ENCODE peak calls at places on chromosome 17, in five cellular contexts. One of them, this sample, is unnamed.

GRCh38 chr17:1762233-1762905 is 509 bp downstream of the SERPINF1 start:
- DNase-seq in H9: no peak
- DNase-seq in body of pancreas: no peak
- DNase-seq in lower lobe of right lung: no peak
- DNase-seq in HFFc6: no peak
- DNase-seq in this sample: no peak

GRCh38 chr17:45367216-45367615 is 50.4 kb upstream of the MAP3K14 start:
- DNase-seq in H9: peak
- DNase-seq in body of pancreas: no peak
- DNase-seq in lower lobe of right lung: no peak
- DNase-seq in HFFc6: no peak
- DNase-seq in this sample: no peak

GRCh38 chr17:70102531-70102930 is 27.5 kb downstream of the KCNJ16 start:
- DNase-seq in H9: no peak
- DNase-seq in body of pancreas: no peak
- DNase-seq in lower lobe of right lung: no peak
- DNase-seq in HFFc6: no peak
- DNase-seq in this sample: no peak

GRCh38 chr17:82985973-82986372 is 93.4 kb upstream of the METRNL start:
- DNase-seq in H9: peak
- DNase-seq in body of pancreas: peak
- DNase-seq in lower lobe of right lung: peak
- DNase-seq in HFFc6: no peak
- DNase-seq in this sample: no peak

GRCh38 chr17:54899721-54900456 is 763 bp upstream of the TOM1L1 start:
- DNase-seq in H9: peak
- DNase-seq in body of pancreas: no peak
- DNase-seq in lower lobe of right lung: no peak
- DNase-seq in HFFc6: no peak
- DNase-seq in this sample: no peak

GRCh38 chr17:20053343-20053964 is 44.3 kb downstream of the SPECC1 start:
- DNase-seq in H9: no peak
- DNase-seq in body of pancreas: no peak
- DNase-seq in lower lobe of right lung: no peak
- DNase-seq in HFFc6: no peak
- DNase-seq in this sample: no peak

GRCh38 chr17:17139972-17140589 is 66.1 kb downstream of the PLD6 start:
- DNase-seq in H9: peak
- DNase-seq in body of pancreas: no peak
- DNase-seq in lower lobe of right lung: no peak
- DNase-seq in HFFc6: no peak
- DNase-seq in this sample: no peak

GRCh38 chr17:15442316-15443185 is 24.9 kb downstream of the CDRT4 start:
- DNase-seq in H9: no peak
- DNase-seq in body of pancreas: no peak
- DNase-seq in lower lobe of right lung: no peak
- DNase-seq in HFFc6: no peak
- DNase-seq in this sample: no peak

GRCh38 chr17:50836826-50837225 is 1.4 kb downstream of the WFIKKN2 start:
- DNase-seq in H9: peak
- DNase-seq in body of pancreas: no peak
- DNase-seq in lower lobe of right lung: no peak
- DNase-seq in HFFc6: no peak
- DNase-seq in this sample: no peak

GRCh38 chr17:16886655-16887322 is 85.1 kb downstream of the TNFRSF13B start:
- DNase-seq in H9: no peak
- DNase-seq in body of pancreas: no peak
- DNase-seq in lower lobe of right lung: no peak
- DNase-seq in HFFc6: no peak
- DNase-seq in this sample: no peak

GRCh38 chr17:55717432-55717831 is 5.2 kb downstream of the TMEM100 start:
- DNase-seq in H9: no peak
- DNase-seq in body of pancreas: no peak
- DNase-seq in lower lobe of right lung: no peak
- DNase-seq in HFFc6: no peak
- DNase-seq in this sample: no peak

GRCh38 chr17:37176683-37177082 is 199.1 kb upstream of the C17orf78 start:
- DNase-seq in H9: no peak
- DNase-seq in body of pancreas: no peak
- DNase-seq in lower lobe of right lung: no peak
- DNase-seq in HFFc6: peak
- DNase-seq in this sample: no peak

GRCh38 chr17:8954339-8954738 is 11.2 kb downstream of the PIK3R5 start:
- DNase-seq in H9: peak
- DNase-seq in body of pancreas: no peak
- DNase-seq in lower lobe of right lung: peak
- DNase-seq in HFFc6: no peak
- DNase-seq in this sample: no peak

GRCh38 chr17:81832608-81833159 is 407 bp downstream of the MCRIP1 start:
- DNase-seq in H9: no peak
- DNase-seq in body of pancreas: no peak
- DNase-seq in lower lobe of right lung: peak
- DNase-seq in HFFc6: peak
- DNase-seq in this sample: no peak

GRCh38 chr17:42675984-42676423 is 790 bp downstream of the PLEKHH3 start:
- DNase-seq in H9: peak
- DNase-seq in body of pancreas: peak
- DNase-seq in lower lobe of right lung: peak
- DNase-seq in HFFc6: peak
- DNase-seq in this sample: no peak

GRCh38 chr17:5826384-5826783 is 242.1 kb upstream of the NLRP1 start:
- DNase-seq in H9: no peak
- DNase-seq in body of pancreas: no peak
- DNase-seq in lower lobe of right lung: no peak
- DNase-seq in HFFc6: peak
- DNase-seq in this sample: no peak

GRCh38 chr17:7951143-7951792 is 19.3 kb downstream of the CNTROB start:
- DNase-seq in H9: no peak
- DNase-seq in body of pancreas: no peak
- DNase-seq in lower lobe of right lung: no peak
- DNase-seq in HFFc6: no peak
- DNase-seq in this sample: no peak

GRCh38 chr17:82358467-82359350 is at the start of gene TEX19:
- DNase-seq in H9: peak
- DNase-seq in body of pancreas: no peak
- DNase-seq in lower lobe of right lung: no peak
- DNase-seq in HFFc6: no peak
- DNase-seq in this sample: no peak

GRCh38 chr17:14871921-14872320 is 393.2 kb downstream of the PMP22 start:
- DNase-seq in H9: no peak
- DNase-seq in body of pancreas: no peak
- DNase-seq in lower lobe of right lung: no peak
- DNase-seq in HFFc6: no peak
- DNase-seq in this sample: no peak

GRCh38 chr17:76370261-76370993 is 14.0 kb upstream of the SPHK1 start:
- DNase-seq in H9: no peak
- DNase-seq in body of pancreas: peak
- DNase-seq in lower lobe of right lung: peak
- DNase-seq in HFFc6: peak
- DNase-seq in this sample: peak

GRCh38 chr17:35780876-35781409 is 14.5 kb downstream of the MMP28 start:
- DNase-seq in H9: no peak
- DNase-seq in body of pancreas: no peak
- DNase-seq in lower lobe of right lung: no peak
- DNase-seq in HFFc6: no peak
- DNase-seq in this sample: no peak

GRCh38 chr17:73341350-73342056 is 29.7 kb upstream of the CDC42EP4 start:
- DNase-seq in H9: no peak
- DNase-seq in body of pancreas: no peak
- DNase-seq in lower lobe of right lung: no peak
- DNase-seq in HFFc6: no peak
- DNase-seq in this sample: no peak

GRCh38 chr17:36722903-36723263 is 121.5 kb downstream of the MRM1 start:
- DNase-seq in H9: no peak
- DNase-seq in body of pancreas: no peak
- DNase-seq in lower lobe of right lung: no peak
- DNase-seq in HFFc6: no peak
- DNase-seq in this sample: no peak

GRCh38 chr17:70774339-70775110 is 605.2 kb downstream of the KCNJ2 start:
- DNase-seq in H9: no peak
- DNase-seq in body of pancreas: no peak
- DNase-seq in lower lobe of right lung: no peak
- DNase-seq in HFFc6: no peak
- DNase-seq in this sample: no peak

GRCh38 chr17:78972507-78973105 is 7.1 kb downstream of the LGALS3BP start:
- DNase-seq in H9: no peak
- DNase-seq in body of pancreas: no peak
- DNase-seq in lower lobe of right lung: no peak
- DNase-seq in HFFc6: no peak
- DNase-seq in this sample: no peak
- TF ChIP-seq CTCF in H9: no peak
- TF ChIP-seq CTCF in body of pancreas: no peak
- TF ChIP-seq CTCF in lower lobe of right lung: no peak
- TF ChIP-seq CTCF in HFFc6: peak
- TF ChIP-seq CTCF in this sample: no peak

GRCh38 chr17:30232822-30233427 is 2.6 kb downstream of the SLC6A4 start:
- DNase-seq in H9: peak
- DNase-seq in body of pancreas: no peak
- DNase-seq in lower lobe of right lung: no peak
- DNase-seq in HFFc6: no peak
- DNase-seq in this sample: no peak
- TF ChIP-seq CTCF in H9: no peak
- TF ChIP-seq CTCF in body of pancreas: no peak
- TF ChIP-seq CTCF in lower lobe of right lung: no peak
- TF ChIP-seq CTCF in HFFc6: no peak
- TF ChIP-seq CTCF in this sample: no peak

GRCh38 chr17:29292071-29292991 is 1.6 kb downstream of the NUFIP2 start:
- DNase-seq in H9: peak
- DNase-seq in body of pancreas: peak
- DNase-seq in lower lobe of right lung: peak
- DNase-seq in HFFc6: no peak
- DNase-seq in this sample: no peak

GRCh38 chr17:29292992-29293889 is 707 bp downstream of the NUFIP2 start:
- DNase-seq in H9: peak
- DNase-seq in body of pancreas: peak
- DNase-seq in lower lobe of right lung: peak
- DNase-seq in HFFc6: peak
- DNase-seq in this sample: no peak

GRCh38 chr17:29293890-29294579 is at the start of gene NUFIP2:
- DNase-seq in H9: peak
- DNase-seq in body of pancreas: peak
- DNase-seq in lower lobe of right lung: peak
- DNase-seq in HFFc6: peak
- DNase-seq in this sample: peak

GRCh38 chr17:29294580-29294900 is 592 bp upstream of the NUFIP2 start:
- DNase-seq in H9: no peak
- DNase-seq in body of pancreas: no peak
- DNase-seq in lower lobe of right lung: no peak
- DNase-seq in HFFc6: no peak
- DNase-seq in this sample: no peak

DNA sequence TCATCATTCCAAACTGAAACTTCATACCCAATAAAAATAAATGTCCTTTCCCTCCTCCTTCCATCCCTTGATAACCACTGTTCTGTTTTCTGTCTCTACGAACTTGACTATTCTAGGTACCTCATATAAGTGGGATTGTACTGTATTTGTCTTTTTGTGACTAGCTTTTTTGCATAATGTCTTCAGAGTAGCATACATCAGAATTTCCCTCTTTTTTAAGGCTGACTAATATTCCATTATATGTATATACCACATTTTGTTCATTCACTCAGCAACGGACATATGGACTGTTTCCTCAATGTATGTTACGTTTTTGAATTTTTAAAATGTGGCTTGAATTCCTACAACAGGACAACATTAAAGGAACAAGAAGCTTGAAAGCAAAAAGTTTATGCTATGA is 1.5 kb upstream of the NUFIP2 start:
- DNase-seq in H9: no peak
- DNase-seq in body of pancreas: no peak
- DNase-seq in lower lobe of right lung: no peak
- DNase-seq in HFFc6: no peak
- DNase-seq in this sample: no peak
- TF ChIP-seq CTCF in H9: no peak
- TF ChIP-seq CTCF in body of pancreas: no peak
- TF ChIP-seq CTCF in lower lobe of right lung: no peak
- TF ChIP-seq CTCF in HFFc6: no peak
- TF ChIP-seq CTCF in this sample: no peak

DNA sequence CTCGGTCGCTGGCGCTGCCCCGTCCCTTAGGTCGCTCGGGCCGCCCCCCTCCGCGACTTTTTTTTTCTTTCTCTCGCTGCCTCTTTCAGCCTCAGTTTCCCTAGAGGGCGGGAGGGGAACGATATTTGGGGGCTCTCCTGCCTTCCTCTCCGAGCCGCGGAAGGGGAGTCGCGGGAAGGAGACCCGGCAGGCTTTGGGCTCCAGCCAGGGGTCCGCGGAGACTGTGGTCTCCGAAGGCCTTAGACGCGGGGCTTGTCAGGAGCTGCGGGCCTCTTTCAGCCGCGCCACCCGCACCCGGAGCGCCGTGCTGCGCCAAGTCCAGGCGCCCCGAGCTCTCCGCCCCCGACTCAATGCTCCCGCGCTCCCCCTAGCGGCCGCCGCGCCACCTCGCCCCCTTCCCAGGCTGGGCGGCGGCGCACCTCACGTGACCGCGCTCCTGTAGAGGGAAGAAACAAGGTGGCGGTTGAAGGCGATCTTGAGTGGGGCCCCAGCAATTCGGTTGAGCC is at the start of gene LRRC37B:
- DNase-seq in H9: peak
- DNase-seq in body of pancreas: peak
- DNase-seq in lower lobe of right lung: peak
- DNase-seq in HFFc6: peak
- DNase-seq in this sample: peak
- TF ChIP-seq CTCF in H9: peak
- TF ChIP-seq CTCF in body of pancreas: peak
- TF ChIP-seq CTCF in lower lobe of right lung: peak
- TF ChIP-seq CTCF in HFFc6: peak
- TF ChIP-seq CTCF in this sample: peak

GRCh38 chr17:58487589-58488427 is at the start of gene HSF5:
- DNase-seq in H9: peak
- DNase-seq in body of pancreas: no peak
- DNase-seq in lower lobe of right lung: peak
- DNase-seq in HFFc6: no peak
- DNase-seq in this sample: no peak
- TF ChIP-seq CTCF in H9: peak
- TF ChIP-seq CTCF in body of pancreas: no peak
- TF ChIP-seq CTCF in lower lobe of right lung: peak
- TF ChIP-seq CTCF in HFFc6: peak
- TF ChIP-seq CTCF in this sample: no peak